ENCODE peak calls at places on chromosomes 2 and 18, in nine cellular contexts. A, V, D, O, Q, R, M, J and P are unnamed samples.

GRCh38 chr2:140440815-140441214 is 1660.6 kb upstream of the NXPH2 start:
- DNase-seq in A (no peak), V (peak; percentile 40), D (no peak), O (no peak), Q (no peak), R (no peak), M (no peak), J (no peak), P (no peak)

GRCh38 chr2:174546519-174547506 is 50.8 kb downstream of the WIPF1 start:
- DNase-seq in A (no peak), V (peak; percentile 47), D (no peak), O (no peak), Q (no peak), R (no peak), M (no peak), J (no peak), P (no peak)

GRCh38 chr2:214185546-214185945 is 225.3 kb upstream of the VWC2L start:
- DNase-seq in A (no peak), V (no peak), D (no peak), O (no peak), Q (no peak), R (no peak), M (no peak), J (no peak), P (no peak)

GRCh38 chr2:28095622-28096021 is 205.1 kb downstream of the BABAM2 start:
- DNase-seq in A (no peak), V (no peak), D (no peak), O (no peak), Q (no peak), R (no peak), M (no peak), J (no peak), P (no peak)

GRCh38 chr18:74539289-74539688 is 5.0 kb downstream of the CNDP1 start:
- DNase-seq in A (no peak), V (no peak), D (no peak), O (no peak), Q (no peak), R (peak; percentile 37), M (no peak), J (peak; percentile 21), P (no peak)

GRCh38 chr2:124805060-124805459 is 780.0 kb downstream of the CNTNAP5 start:
- DNase-seq in A (no peak), V (no peak), D (no peak), O (peak; percentile 13), Q (no peak), R (no peak), M (no peak), J (no peak), P (peak; percentile 14)

GRCh38 chr2:81078631-81079030 is 774.1 kb upstream of the LRRTM1 start:
- DNase-seq in A (no peak), V (no peak), D (no peak), O (no peak), Q (no peak), R (no peak), M (no peak), J (no peak), P (no peak)

GRCh38 chr2:52749764-52750163 is 1017.8 kb upstream of the CHAC2 start:
- DNase-seq in A (no peak), V (no peak), D (no peak), O (no peak), Q (no peak), R (no peak), M (no peak), J (no peak), P (no peak)

GRCh38 chr2:104448661-104449410 is 405.1 kb upstream of the POU3F3 start:
- DNase-seq in A (no peak), V (no peak), D (no peak), O (no peak), Q (no peak), R (no peak), M (no peak), J (no peak), P (no peak)

GRCh38 chr2:219886615-219887014 is 259.2 kb downstream of the SLC4A3 start:
- DNase-seq in A (no peak), V (no peak), D (no peak), O (no peak), Q (no peak), R (no peak), M (no peak), J (no peak), P (no peak)

GRCh38 chr2:125227843-125228392 is 1202.8 kb downstream of the CNTNAP5 start:
- DNase-seq in A (no peak), V (peak; percentile 0), D (no peak), O (no peak), Q (no peak), R (no peak), M (no peak), J (no peak), P (no peak)

GRCh38 chr2:237581751-237582746 is 8.5 kb downstream of the RAB17 start:
- DNase-seq in A (no peak), V (peak; percentile 69), D (no peak), O (peak; percentile 35), Q (peak; percentile 94), R (no peak), M (peak; percentile 71), J (peak; percentile 84), P (peak; percentile 19)

GRCh38 chr2:207394203-207394741 is 135.5 kb upstream of the CREB1 start:
- DNase-seq in A (no peak), V (no peak), D (no peak), O (no peak), Q (no peak), R (no peak), M (no peak), J (no peak), P (no peak)

GRCh38 chr2:128440087-128440665 is 121.5 kb upstream of the HS6ST1 start:
- DNase-seq in A (no peak), V (no peak), D (no peak), O (no peak), Q (no peak), R (no peak), M (no peak), J (peak; percentile 13), P (no peak)

GRCh38 chr18:35683021-35683420 is 101.5 kb downstream of the GALNT1 start:
- DNase-seq in A (no peak), V (no peak), D (no peak), O (no peak), Q (no peak), R (no peak), M (no peak), J (no peak), P (no peak)

DNA sequence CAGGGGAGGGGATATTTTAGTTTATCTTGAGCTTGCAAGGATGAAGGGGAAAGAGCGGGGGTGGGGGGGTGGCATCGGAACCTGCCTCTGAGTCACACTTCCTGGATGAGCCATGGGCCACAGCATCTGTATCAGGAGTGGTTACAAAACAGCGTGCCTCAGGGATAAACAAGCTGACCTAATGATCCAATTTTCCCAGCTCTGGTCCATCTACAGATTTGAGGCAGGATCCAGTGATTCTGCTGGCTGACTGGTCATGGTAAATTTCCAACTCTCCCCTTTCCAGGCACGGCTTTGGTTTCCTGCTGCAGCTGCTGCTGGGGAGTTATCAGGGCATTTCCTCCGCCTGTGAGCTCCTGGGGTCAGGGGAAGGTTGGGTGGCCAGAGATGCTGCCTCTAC is 4.8 kb upstream of the HPCAL1 start:
- DNase-seq in A (peak; percentile 71), V (peak; percentile 86), D (no peak), O (no peak), Q (peak; percentile 86), R (no peak), M (no peak), J (peak; percentile 47), P (peak; percentile 59)
- TF ChIP-seq POLR2AphosphoS5 in A (no peak), V (no peak), D (no peak), O (no peak), Q (peak; percentile 53), R (peak; percentile 29), M (no peak), J (peak; percentile 59), P (no peak)

GRCh38 chr2:1884933-1885580 is 140.7 kb upstream of the PXDN start:
- DNase-seq in A (no peak), V (no peak), D (no peak), O (no peak), Q (no peak), R (no peak), M (no peak), J (no peak), P (no peak)
- TF ChIP-seq POLR2AphosphoS5 in A (no peak), V (no peak), D (no peak), O (no peak), Q (no peak), R (no peak), M (no peak), J (no peak), P (no peak)

GRCh38 chr2:46065152-46065551 is 232.1 kb upstream of the EPAS1 start:
- DNase-seq in A (no peak), V (no peak), D (no peak), O (no peak), Q (no peak), R (no peak), M (no peak), J (no peak), P (no peak)

GRCh38 chr2:46064396-46064795 is 232.8 kb upstream of the EPAS1 start:
- DNase-seq in A (no peak), V (no peak), D (no peak), O (no peak), Q (no peak), R (no peak), M (no peak), J (no peak), P (no peak)

GRCh38 chr2:46066591-46066990 is 230.6 kb upstream of the EPAS1 start:
- DNase-seq in A (no peak), V (no peak), D (no peak), O (no peak), Q (no peak), R (no peak), M (no peak), J (no peak), P (no peak)

GRCh38 chr2:46066116-46066515 is 231.1 kb upstream of the EPAS1 start:
- DNase-seq in A (no peak), V (no peak), D (no peak), O (no peak), Q (no peak), R (no peak), M (no peak), J (no peak), P (no peak)

DNA sequence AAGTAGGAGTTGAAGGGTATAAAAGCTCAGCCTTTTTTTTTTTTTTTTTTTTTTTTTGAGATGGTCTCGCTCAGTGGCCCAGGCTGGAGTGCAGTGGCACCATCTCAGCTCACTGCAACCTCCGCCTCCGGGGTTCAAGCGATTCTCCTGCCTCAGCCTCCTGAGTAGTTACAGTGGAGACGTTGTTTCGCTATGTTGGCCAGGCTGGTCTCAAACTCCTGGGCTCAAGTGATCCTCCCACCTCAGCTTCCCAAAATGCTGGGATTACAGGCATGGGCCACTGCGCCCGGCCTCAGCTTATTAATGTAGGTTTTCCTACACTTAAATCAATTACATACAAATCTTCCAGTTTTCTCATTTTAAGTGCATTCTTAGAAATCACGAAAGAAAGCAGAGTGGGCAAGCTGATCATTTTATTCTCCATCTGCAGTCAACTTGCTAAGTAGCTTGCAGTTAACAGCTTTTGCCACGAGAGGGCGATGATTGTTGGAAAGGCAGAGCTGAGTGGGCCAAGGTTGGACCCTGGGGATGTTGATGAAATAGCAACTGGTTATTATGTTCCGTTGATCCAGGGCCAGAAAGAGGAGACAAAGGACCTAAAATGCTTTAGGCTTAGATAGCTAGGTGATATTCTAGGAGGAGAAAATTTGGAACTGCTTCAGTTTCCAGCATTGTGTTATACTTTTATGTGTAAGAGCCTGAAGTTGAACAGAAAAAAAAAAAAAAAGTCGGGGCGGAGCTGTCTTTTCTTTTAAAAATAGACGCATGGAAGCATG is 234.4 kb upstream of the EPAS1 start:
- DNase-seq in A (peak; percentile 40), V (peak; percentile 82), D (peak; percentile 91), O (no peak), Q (peak; percentile 92), R (peak; percentile 80), M (peak; percentile 76), J (peak; percentile 85), P (peak; percentile 82)
- TF ChIP-seq POLR2AphosphoS5 in A (no peak), V (no peak), D (no peak), O (no peak), Q (peak; percentile 41), R (peak; percentile 59), M (peak; percentile 61), J (peak; percentile 57), P (no peak)

GRCh38 chr2:44938287-44939073 is 3.0 kb upstream of the SIX3 start:
- DNase-seq in A (no peak), V (peak; percentile 70), D (no peak), O (no peak), Q (no peak), R (peak; percentile 74), M (no peak), J (no peak), P (no peak)
- TF ChIP-seq POLR2AphosphoS5 in A (no peak), V (no peak), D (no peak), O (no peak), Q (no peak), R (no peak), M (no peak), J (no peak), P (no peak)